ENCODE peak calls at places on chromosomes 6 and 20, in four cellular contexts. One of them, this sample, is unnamed.

GRCh38 chr20:57838670-57839142 is 128.9 kb upstream of the PMEPA1 start:
- DNase-seq in K562: no peak
- DNase-seq in HepG2: no peak
- DNase-seq in H1: peak
- DNase-seq in this sample: no peak

GRCh38 chr20:19336601-19337000 is 124.2 kb downstream of the SLC24A3 start:
- DNase-seq in K562: no peak
- DNase-seq in HepG2: no peak
- DNase-seq in H1: no peak
- DNase-seq in this sample: no peak

GRCh38 chr20:59318201-59318790 is 17.9 kb downstream of the EDN3 start:
- DNase-seq in K562: no peak
- DNase-seq in HepG2: no peak
- DNase-seq in H1: no peak
- DNase-seq in this sample: no peak

GRCh38 chr6:1065986-1066385 is 245.9 kb upstream of the FOXQ1 start:
- DNase-seq in K562: no peak
- DNase-seq in HepG2: no peak
- DNase-seq in H1: no peak
- DNase-seq in this sample: no peak

GRCh38 chr6:82251942-82252341 is 4.4 kb upstream of the IBTK start:
- DNase-seq in K562: peak
- DNase-seq in HepG2: peak
- DNase-seq in H1: no peak
- DNase-seq in this sample: peak

GRCh38 chr20:49285813-49286494 is 8.1 kb upstream of the ZNFX1 start:
- DNase-seq in K562: no peak
- DNase-seq in HepG2: no peak
- DNase-seq in H1: no peak
- DNase-seq in this sample: no peak

GRCh38 chr6:44086931-44087574 is 40.2 kb downstream of the MRPL14 start:
- DNase-seq in K562: no peak
- DNase-seq in HepG2: no peak
- DNase-seq in H1: no peak
- DNase-seq in this sample: no peak

GRCh38 chr6:122718616-122719015 is 60.9 kb upstream of the FABP7 start:
- DNase-seq in K562: no peak
- DNase-seq in HepG2: no peak
- DNase-seq in H1: no peak
- DNase-seq in this sample: no peak

GRCh38 chr6:4577406-4577805 is 198.8 kb upstream of the CDYL start:
- DNase-seq in K562: no peak
- DNase-seq in HepG2: no peak
- DNase-seq in H1: no peak
- DNase-seq in this sample: no peak

GRCh38 chr6:30206799-30207618 is 6.2 kb downstream of the TRIM26 start:
- DNase-seq in K562: no peak
- DNase-seq in HepG2: peak
- DNase-seq in H1: no peak
- DNase-seq in this sample: no peak

GRCh38 chr20:42483694-42484303 is 705.9 kb downstream of the PTPRT start:
- DNase-seq in K562: peak
- DNase-seq in HepG2: peak
- DNase-seq in H1: peak
- DNase-seq in this sample: no peak

GRCh38 chr6:123841067-123841896 is 37.6 kb downstream of the NKAIN2 start:
- DNase-seq in K562: no peak
- DNase-seq in HepG2: no peak
- DNase-seq in H1: no peak
- DNase-seq in this sample: no peak

GRCh38 chr20:20367681-20368413 is at the start of gene INSM1:
- DNase-seq in K562: no peak
- DNase-seq in HepG2: no peak
- DNase-seq in H1: no peak
- DNase-seq in this sample: no peak

GRCh38 chr20:59250293-59250692 is 50.1 kb upstream of the EDN3 start:
- DNase-seq in K562: no peak
- DNase-seq in HepG2: no peak
- DNase-seq in H1: no peak
- DNase-seq in this sample: no peak

GRCh38 chr6:142297996-142298753 is 3.6 kb upstream of the ADGRG6 start:
- DNase-seq in K562: no peak
- DNase-seq in HepG2: peak
- DNase-seq in H1: no peak
- DNase-seq in this sample: no peak

GRCh38 chr6:105646391-105646867 is 243.5 kb upstream of the PREP start:
- DNase-seq in K562: no peak
- DNase-seq in HepG2: no peak
- DNase-seq in H1: no peak
- DNase-seq in this sample: no peak

GRCh38 chr6:27250955-27251671 is 3.6 kb downstream of the PRSS16 start:
- DNase-seq in K562: peak
- DNase-seq in HepG2: no peak
- DNase-seq in H1: peak
- DNase-seq in this sample: peak

GRCh38 chr6:143611580-143611979 is 66.2 kb upstream of the PHACTR2 start:
- DNase-seq in K562: no peak
- DNase-seq in HepG2: no peak
- DNase-seq in H1: no peak
- DNase-seq in this sample: no peak

GRCh38 chr6:167941822-167942221 is 55.6 kb upstream of the KIF25 start:
- DNase-seq in K562: no peak
- DNase-seq in HepG2: no peak
- DNase-seq in H1: no peak
- DNase-seq in this sample: no peak

GRCh38 chr6:18260448-18261106 is 3.8 kb downstream of the DEK start:
- DNase-seq in K562: no peak
- DNase-seq in HepG2: peak
- DNase-seq in H1: no peak
- DNase-seq in this sample: no peak

GRCh38 chr6:6494677-6495076 is 93.8 kb upstream of the LY86 start:
- DNase-seq in K562: peak
- DNase-seq in HepG2: peak
- DNase-seq in H1: peak
- DNase-seq in this sample: peak

GRCh38 chr6:3644613-3645012 is 106.9 kb downstream of the PXDC1 start:
- DNase-seq in K562: no peak
- DNase-seq in HepG2: no peak
- DNase-seq in H1: peak
- DNase-seq in this sample: no peak

GRCh38 chr20:63118303-63118670 is 97.6 kb downstream of the YTHDF1 start:
- DNase-seq in K562: no peak
- DNase-seq in HepG2: no peak
- DNase-seq in H1: no peak
- DNase-seq in this sample: no peak

GRCh38 chr20:48728042-48728837 is 99.6 kb downstream of the PREX1 start:
- DNase-seq in K562: no peak
- DNase-seq in HepG2: no peak
- DNase-seq in H1: no peak
- DNase-seq in this sample: no peak

GRCh38 chr6:116139917-116140316 is 14.0 kb upstream of the COL10A1 start:
- DNase-seq in K562: no peak
- DNase-seq in HepG2: peak
- DNase-seq in H1: no peak
- DNase-seq in this sample: peak

GRCh38 chr6:75431379-75431778 is 62.2 kb downstream of the FILIP1 start:
- DNase-seq in K562: no peak
- DNase-seq in HepG2: no peak
- DNase-seq in H1: no peak
- DNase-seq in this sample: no peak

GRCh38 chr6:41917528-41917927 is 3.4 kb downstream of the MED20 start:
- DNase-seq in K562: peak
- DNase-seq in HepG2: no peak
- DNase-seq in H1: no peak
- DNase-seq in this sample: peak

GRCh38 chr6:87151786-87152527 is 3.4 kb upstream of the ZNF292 start:
- DNase-seq in K562: no peak
- DNase-seq in HepG2: no peak
- DNase-seq in H1: peak
- DNase-seq in this sample: no peak

GRCh38 chr6:45132683-45133294 is 195.3 kb upstream of the RUNX2 start:
- DNase-seq in K562: no peak
- DNase-seq in HepG2: peak
- DNase-seq in H1: no peak
- DNase-seq in this sample: no peak

GRCh38 chr6:52503344-52503747 is 73.5 kb downstream of the TRAM2 start:
- DNase-seq in K562: peak
- DNase-seq in HepG2: no peak
- DNase-seq in H1: no peak
- DNase-seq in this sample: no peak

GRCh38 chr6:73942581-73942980 is 246.6 kb downstream of the CD109 start:
- DNase-seq in K562: no peak
- DNase-seq in HepG2: peak
- DNase-seq in H1: no peak
- DNase-seq in this sample: peak

GRCh38 chr6:84635081-84635745 is 129.2 kb downstream of the TBX18 start:
- DNase-seq in K562: no peak
- DNase-seq in HepG2: no peak
- DNase-seq in H1: no peak
- DNase-seq in this sample: no peak

GRCh38 chr6:137303436-137303835 is 84.3 kb upstream of the IFNGR1 start:
- DNase-seq in K562: no peak
- DNase-seq in HepG2: no peak
- DNase-seq in H1: no peak
- DNase-seq in this sample: no peak

GRCh38 chr6:1659816-1660215 is 50.1 kb downstream of the FOXC1 start:
- DNase-seq in K562: no peak
- DNase-seq in HepG2: no peak
- DNase-seq in H1: no peak
- DNase-seq in this sample: no peak

GRCh38 chr6:32190054-32190945 is at the start of gene PBX2:
- DNase-seq in K562: peak
- DNase-seq in HepG2: peak
- DNase-seq in H1: peak
- DNase-seq in this sample: peak
- TF ChIP-seq FOSL1 in K562: peak
- TF ChIP-seq FOSL1 in HepG2: no peak
- TF ChIP-seq FOSL1 in H1: no peak
- TF ChIP-seq FOSL1 in this sample: no peak

GRCh38 chr6:139344186-139344963 is 30.1 kb downstream of the CITED2 start:
- DNase-seq in K562: no peak
- DNase-seq in HepG2: no peak
- DNase-seq in H1: no peak
- DNase-seq in this sample: no peak
- TF ChIP-seq EZH2 in K562: no peak
- TF ChIP-seq EZH2 in HepG2: no peak
- TF ChIP-seq EZH2 in H1: no peak
- TF ChIP-seq EZH2 in this sample: no peak

DNA sequence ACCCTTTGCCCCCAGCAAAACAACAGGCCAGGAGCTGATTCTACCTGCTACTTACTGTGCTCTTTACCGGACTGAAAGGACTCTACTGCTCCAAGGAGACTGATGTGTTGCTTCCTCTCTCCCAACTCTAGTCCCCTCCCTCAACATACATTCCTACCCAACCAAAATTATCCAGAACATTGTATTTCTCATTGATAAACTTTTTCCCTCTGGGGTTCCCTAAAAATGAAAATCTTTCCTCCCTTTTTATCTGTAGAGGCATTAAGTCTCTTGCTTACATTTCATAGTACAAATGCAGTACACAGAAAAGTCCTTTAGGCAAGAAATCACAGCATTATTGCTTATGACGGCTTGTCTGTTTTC is 940 bp upstream of the HS3ST5 start:
- DNase-seq in K562: no peak
- DNase-seq in HepG2: no peak
- DNase-seq in H1: no peak
- DNase-seq in this sample: no peak
- TF ChIP-seq FOSL1 in K562: no peak
- TF ChIP-seq FOSL1 in HepG2: no peak
- TF ChIP-seq FOSL1 in H1: no peak
- TF ChIP-seq FOSL1 in this sample: no peak

GRCh38 chr20:36830791-36831691 is 44.9 kb upstream of the TLDC2 start:
- DNase-seq in K562: no peak
- DNase-seq in HepG2: no peak
- DNase-seq in H1: no peak
- DNase-seq in this sample: no peak
- TF ChIP-seq EZH2 in K562: no peak
- TF ChIP-seq EZH2 in HepG2: no peak
- TF ChIP-seq EZH2 in H1: no peak
- TF ChIP-seq EZH2 in this sample: no peak

DNA sequence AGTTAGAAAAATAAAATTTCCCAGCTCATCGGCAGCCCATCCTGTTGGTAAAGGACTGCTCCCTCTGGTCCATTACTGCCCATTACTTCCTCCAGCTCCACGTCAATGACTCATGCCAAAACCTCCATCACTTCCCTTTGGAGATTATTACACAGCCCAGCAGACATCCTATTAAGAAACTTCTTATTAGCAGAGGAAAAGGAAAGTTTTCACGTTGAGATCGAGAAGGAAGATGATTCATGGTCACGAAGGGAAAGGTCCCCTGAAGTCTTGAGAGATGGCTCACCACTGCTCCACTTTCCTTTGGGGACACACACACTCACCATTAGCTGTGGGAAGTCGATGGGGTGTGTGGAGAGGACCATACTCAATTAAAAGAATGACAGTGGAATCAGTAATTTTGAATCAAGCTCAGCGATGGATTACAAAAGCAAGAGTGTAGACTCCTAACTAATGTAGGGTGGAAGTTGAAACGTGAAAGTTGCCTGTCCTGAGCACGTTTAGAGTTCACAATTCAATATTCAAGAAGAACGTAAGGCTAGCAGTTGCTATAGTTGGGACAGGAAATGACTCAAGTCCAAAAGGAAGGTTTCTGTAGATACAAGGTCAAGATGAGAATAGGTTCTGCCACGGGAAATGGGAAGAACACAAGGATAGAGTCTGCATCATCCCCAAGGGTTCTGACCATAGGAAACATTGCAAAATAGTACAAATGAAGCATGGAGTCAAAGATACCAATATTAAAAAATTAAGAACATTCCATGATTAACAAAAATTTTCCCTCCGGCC is 21.6 kb downstream of the SASH1 start:
- DNase-seq in K562: no peak
- DNase-seq in HepG2: no peak
- DNase-seq in H1: no peak
- DNase-seq in this sample: no peak
- TF ChIP-seq FOSL1 in K562: no peak
- TF ChIP-seq FOSL1 in HepG2: no peak
- TF ChIP-seq FOSL1 in H1: no peak
- TF ChIP-seq FOSL1 in this sample: no peak

This sample was measured in HCT116.